ENCODE peak calls at places on chromosomes 1 and 21, in ten cellular contexts. T, K, S, J, P, O, E, C, M and H are unnamed samples.

GRCh38 chr1:90823686-90824085 is 106.6 kb upstream of the BARHL2 start:
- DNase-seq in T (no peak), K (no peak), S (no peak), J (no peak), P (no peak), O (peak; percentile 14), E (no peak), C (no peak), M (no peak), H (no peak)

GRCh38 chr1:168455764-168456163 is 88.0 kb downstream of the XCL2 start:
- DNase-seq in T (no peak), K (no peak), S (no peak), J (no peak), P (no peak), O (no peak), E (no peak), C (no peak), M (no peak), H (no peak)

GRCh38 chr1:211335507-211336157 is 9.0 kb downstream of the TRAF5 start:
- DNase-seq in T (no peak), K (no peak), S (no peak), J (no peak), P (no peak), O (no peak), E (no peak), C (peak; percentile 84), M (no peak), H (no peak)

GRCh38 chr1:91700771-91701493 is 185.0 kb downstream of the TGFBR3 start:
- DNase-seq in T (no peak), K (no peak), S (no peak), J (no peak), P (no peak), O (no peak), E (no peak), C (no peak), M (peak; percentile 63), H (peak; percentile 69)

GRCh38 chr1:212513586-212513985 is 80.9 kb downstream of the NENF start:
- DNase-seq in T (no peak), K (no peak), S (no peak), J (no peak), P (no peak), O (no peak), E (no peak), C (no peak), M (no peak), H (no peak)

GRCh38 chr1:46622341-46622740 is 5.7 kb upstream of the MOB3C start:
- DNase-seq in T (no peak), K (no peak), S (no peak), J (no peak), P (no peak), O (no peak), E (no peak), C (peak; percentile 8), M (no peak), H (no peak)

GRCh38 chr21:43639470-43640178 is 19.7 kb downstream of the HSF2BP start:
- DNase-seq in T (no peak), K (no peak), S (no peak), J (no peak), P (no peak), O (no peak), E (no peak), C (no peak), M (no peak), H (peak; percentile 66)

GRCh38 chr1:209860293-209860881 is 32.6 kb downstream of the UTP25 start:
- DNase-seq in T (peak; percentile 89), K (peak; percentile 80), S (peak; percentile 55), J (peak; percentile 36), P (peak; percentile 81), O (peak; percentile 66), E (peak; percentile 84), C (peak; percentile 79), M (peak; percentile 60), H (peak; percentile 46)

GRCh38 chr1:150563340-150564038 is 14.3 kb downstream of the ADAMTSL4 start:
- DNase-seq in T (no peak), K (peak; percentile 74), S (peak; percentile 70), J (peak; percentile 35), P (peak; percentile 82), O (no peak), E (no peak), C (peak; percentile 81), M (no peak), H (no peak)

GRCh38 chr1:84768634-84769033 is 78.4 kb upstream of the SSX2IP start:
- DNase-seq in T (no peak), K (no peak), S (no peak), J (no peak), P (no peak), O (no peak), E (no peak), C (no peak), M (no peak), H (no peak)

GRCh38 chr1:180912211-180912800 is 391 bp upstream of the KIAA1614 start:
- DNase-seq in T (no peak), K (no peak), S (no peak), J (no peak), P (no peak), O (no peak), E (no peak), C (no peak), M (peak; percentile 40), H (no peak)

DNA sequence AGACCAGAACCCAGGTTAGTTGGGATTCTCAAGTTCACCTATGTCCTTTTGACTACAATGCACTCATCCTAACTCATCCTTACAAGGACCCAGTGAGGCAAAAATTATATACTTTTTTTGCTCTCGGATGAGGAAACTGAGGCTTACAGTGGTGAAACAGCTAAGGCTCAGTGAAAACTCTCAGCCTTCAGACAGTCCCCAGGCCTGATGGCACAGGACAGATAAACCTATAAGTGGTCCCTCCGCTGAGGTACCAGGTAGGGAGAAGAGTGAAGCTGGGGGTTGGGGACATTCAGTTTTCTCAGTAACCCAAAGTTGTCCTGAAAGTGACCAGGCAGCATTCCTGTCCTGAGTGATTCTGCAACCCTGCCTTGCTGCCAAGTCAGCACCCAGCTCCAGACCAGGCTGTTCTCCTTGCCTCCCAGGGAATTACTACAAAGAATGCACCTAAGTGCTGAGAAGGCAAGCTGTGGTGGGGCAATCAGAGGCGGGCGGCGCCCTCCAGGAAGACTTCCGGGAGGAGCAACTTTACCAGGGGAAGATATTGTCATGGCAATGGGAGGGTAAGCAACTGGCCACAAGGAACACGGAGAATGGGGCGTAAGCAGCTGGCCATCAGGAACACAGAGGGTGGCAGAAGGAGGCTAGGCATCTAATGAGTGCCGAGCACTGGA is 4.6 kb downstream of the TENT5B start:
- DNase-seq in T (no peak), K (peak; percentile 64), S (no peak), J (peak; percentile 95), P (peak; percentile 90), O (no peak), E (no peak), C (no peak), M (no peak), H (no peak)
- H3K4me3 ChIP-seq in T (no peak overlapping the region), K (no peak overlapping the region), S (no peak overlapping the region), J (no peak overlapping the region), P (no peak overlapping the region), O (no peak overlapping the region), E (no peak overlapping the region), C (no peak overlapping the region), M (no peak overlapping the region), H (no peak overlapping the region)

GRCh38 chr1:147451628-147452027 is 89.7 kb upstream of the BCL9 start:
- DNase-seq in T (no peak), K (no peak), S (no peak), J (no peak), P (no peak), O (no peak), E (no peak), C (no peak), M (no peak), H (no peak)
- TF ChIP-seq CTCF in T (no peak), K (no peak), S (no peak), J (no peak), P (no peak), O (no peak), E (no peak), C (no peak), M (no peak), H (no peak)

GRCh38 chr1:40709100-40709801 is 17.7 kb downstream of the NFYC start:
- DNase-seq in T (peak; percentile 88), K (peak; percentile 76), S (peak; percentile 96), J (peak; percentile 87), P (peak; percentile 61), O (peak; percentile 94), E (peak; percentile 97), C (peak; percentile 97), M (peak; percentile 98), H (peak; percentile 80)

GRCh38 chr1:40711465-40712404 is 20.2 kb downstream of the NFYC start:
- DNase-seq in T (no peak), K (no peak), S (no peak), J (no peak), P (no peak), O (no peak), E (peak; percentile 62), C (peak; percentile 45), M (peak; percentile 85), H (no peak)

GRCh38 chr1:40710581-40711315 is 19.2 kb downstream of the NFYC start:
- DNase-seq in T (no peak), K (no peak), S (no peak), J (no peak), P (no peak), O (no peak), E (no peak), C (no peak), M (peak; percentile 37), H (no peak)

GRCh38 chr1:40708750-40709099 is 17.2 kb downstream of the NFYC start:
- DNase-seq in T (no peak), K (no peak), S (peak; percentile 72), J (no peak), P (no peak), O (peak; percentile 68), E (peak; percentile 78), C (peak; percentile 90), M (peak; percentile 91), H (peak; percentile 42)

DNA sequence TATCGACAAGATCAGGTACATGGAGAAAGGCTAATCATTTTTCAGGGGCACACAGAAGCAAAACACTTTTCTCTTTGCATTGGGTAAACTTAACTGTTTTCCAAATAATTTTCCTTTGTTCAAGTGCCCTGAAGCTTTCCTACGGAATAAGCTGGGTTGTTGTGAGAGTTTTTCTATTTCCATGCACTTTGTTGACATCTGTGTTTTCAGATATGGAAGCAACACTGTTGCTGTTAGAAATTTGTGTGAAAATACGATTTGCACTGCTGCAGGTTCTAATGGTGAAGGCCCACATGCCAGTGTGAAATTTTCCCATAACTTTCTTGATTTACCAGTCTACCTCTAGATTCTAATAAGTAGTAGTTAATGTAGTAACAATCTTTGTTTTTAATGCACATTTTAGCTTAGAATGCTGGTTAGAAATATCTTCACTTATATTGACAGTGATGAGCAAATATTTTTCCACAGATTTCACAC is 18.3 kb downstream of the NFYC start:
- DNase-seq in T (no peak), K (no peak), S (no peak), J (no peak), P (no peak), O (no peak), E (no peak), C (no peak), M (no peak), H (no peak)
- H3K4me3 ChIP-seq in T (peak overlapping the region; percentile 28), K (peak overlapping the region; percentile 41), S (peak overlapping the region; percentile 77), J (peak overlapping the region; percentile 44), P (peak overlapping the region; percentile 60), O (peak overlapping the region; percentile 55), E (peak overlapping the region; percentile 68), C (peak overlapping the region; percentile 78), M (peak overlapping the region; percentile 85), H (peak overlapping the region; percentile 68)

DNA sequence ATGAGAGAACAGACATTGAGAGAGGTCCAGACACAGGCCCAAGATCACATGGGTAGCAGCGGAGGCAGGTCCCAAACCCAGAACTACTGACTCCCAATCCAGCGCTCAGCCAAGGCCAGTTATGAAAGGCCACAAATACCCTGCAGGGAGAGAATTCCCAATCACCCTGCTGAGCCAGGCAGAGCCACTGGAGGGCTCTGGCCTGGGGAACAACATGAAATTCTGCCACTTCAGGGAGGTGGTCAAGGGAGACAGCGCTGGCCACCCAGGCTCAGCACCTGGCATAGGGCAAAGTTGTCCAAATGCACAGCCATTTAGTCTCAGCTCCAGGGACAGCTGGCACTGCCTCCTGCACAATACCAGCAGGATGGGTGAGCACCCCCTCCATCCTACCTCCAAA is 27.5 kb downstream of the SLC9A1 start:
- DNase-seq in T (peak; percentile 32), K (no peak), S (no peak), J (no peak), P (no peak), O (no peak), E (no peak), C (no peak), M (no peak), H (no peak)
- TF ChIP-seq CTCF in T (peak; percentile 39), K (no peak), S (no peak), J (no peak), P (no peak), O (peak; percentile 20), E (peak; percentile 21), C (no peak), M (peak; percentile 7), H (peak; percentile 10)